ENCODE peak calls at places on chromosomes 11 and 22, in four cellular contexts. One of them, this sample, is unnamed.

GRCh38 chr11:69552951-69553350 is 71.5 kb downstream of the LINC01488 start:
- DNase-seq in neuronal stem cell: no peak
- DNase-seq in IMR-90: no peak
- DNase-seq in mesenchymal stem cell: no peak
- DNase-seq in this sample: no peak

GRCh38 chr11:121426476-121427454 is 25.3 kb upstream of the SORL1 start:
- DNase-seq in neuronal stem cell: no peak
- DNase-seq in IMR-90: no peak
- DNase-seq in mesenchymal stem cell: no peak
- DNase-seq in this sample: peak

GRCh38 chr22:32308934-32309333 is 48.7 kb upstream of the RFPL3 start:
- DNase-seq in neuronal stem cell: no peak
- DNase-seq in IMR-90: no peak
- DNase-seq in mesenchymal stem cell: no peak
- DNase-seq in this sample: no peak

GRCh38 chr22:30843245-30843644 is 125.3 kb downstream of the MORC2 start:
- DNase-seq in neuronal stem cell: no peak
- DNase-seq in IMR-90: no peak
- DNase-seq in mesenchymal stem cell: no peak
- DNase-seq in this sample: no peak

GRCh38 chr11:69674267-69674885 is 777 bp downstream of the LTO1 start:
- DNase-seq in neuronal stem cell: no peak
- DNase-seq in IMR-90: peak
- DNase-seq in mesenchymal stem cell: peak
- DNase-seq in this sample: no peak

GRCh38 chr22:28799125-28799833 is 1.1 kb downstream of the XBP1 start:
- DNase-seq in neuronal stem cell: no peak
- DNase-seq in IMR-90: peak
- DNase-seq in mesenchymal stem cell: peak
- DNase-seq in this sample: peak

GRCh38 chr11:79212711-79213110 is 228.1 kb downstream of the TENM4 start:
- DNase-seq in neuronal stem cell: no peak
- DNase-seq in IMR-90: no peak
- DNase-seq in mesenchymal stem cell: no peak
- DNase-seq in this sample: peak

GRCh38 chr11:1866776-1867175 is 13.9 kb downstream of the LSP1 start:
- DNase-seq in neuronal stem cell: no peak
- DNase-seq in IMR-90: no peak
- DNase-seq in mesenchymal stem cell: no peak
- DNase-seq in this sample: no peak

GRCh38 chr11:8329961-8330361 is 66.3 kb upstream of the LMO1 start:
- DNase-seq in neuronal stem cell: no peak
- DNase-seq in IMR-90: no peak
- DNase-seq in mesenchymal stem cell: no peak
- DNase-seq in this sample: no peak

GRCh38 chr22:46706060-46706459 is 32.0 kb downstream of the CERK start:
- DNase-seq in neuronal stem cell: no peak
- DNase-seq in IMR-90: no peak
- DNase-seq in mesenchymal stem cell: no peak
- DNase-seq in this sample: no peak

GRCh38 chr11:43358308-43358669 is 431 bp upstream of the TTC17 start:
- DNase-seq in neuronal stem cell: no peak
- DNase-seq in IMR-90: no peak
- DNase-seq in mesenchymal stem cell: no peak
- DNase-seq in this sample: no peak

GRCh38 chr22:32528316-32528715 is 53.7 kb downstream of the FBXO7 start:
- DNase-seq in neuronal stem cell: no peak
- DNase-seq in IMR-90: no peak
- DNase-seq in mesenchymal stem cell: no peak
- DNase-seq in this sample: no peak

GRCh38 chr11:5204787-5205186 is 4.3 kb upstream of the OR51V1 start:
- DNase-seq in neuronal stem cell: peak
- DNase-seq in IMR-90: peak
- DNase-seq in mesenchymal stem cell: peak
- DNase-seq in this sample: peak

GRCh38 chr11:2804189-2804588 is 81.4 kb downstream of the CDKN1C start:
- DNase-seq in neuronal stem cell: no peak
- DNase-seq in IMR-90: no peak
- DNase-seq in mesenchymal stem cell: no peak
- DNase-seq in this sample: no peak

GRCh38 chr11:62547691-62548281 is 1.2 kb upstream of the AHNAK start:
- DNase-seq in neuronal stem cell: no peak
- DNase-seq in IMR-90: no peak
- DNase-seq in mesenchymal stem cell: peak
- DNase-seq in this sample: no peak

GRCh38 chr22:36356708-36357694 is 30.8 kb downstream of the MYH9 start:
- DNase-seq in neuronal stem cell: no peak
- DNase-seq in IMR-90: peak
- DNase-seq in mesenchymal stem cell: peak
- DNase-seq in this sample: no peak
- H2BK5ac ChIP-seq in neuronal stem cell: no peak
- H2BK5ac ChIP-seq in IMR-90: peak
- H2BK5ac ChIP-seq in mesenchymal stem cell: no peak
- H2BK5ac ChIP-seq in this sample: no peak

GRCh38 chr11:102318469-102318868 is 1.2 kb downstream of the BIRC3 start:
- DNase-seq in neuronal stem cell: no peak
- DNase-seq in IMR-90: peak
- DNase-seq in mesenchymal stem cell: no peak
- DNase-seq in this sample: no peak
- H3K4me3 ChIP-seq in neuronal stem cell: no peak
- H3K4me3 ChIP-seq in IMR-90: no peak
- H3K4me3 ChIP-seq in mesenchymal stem cell: no peak
- H3K4me3 ChIP-seq in this sample: no peak

DNA sequence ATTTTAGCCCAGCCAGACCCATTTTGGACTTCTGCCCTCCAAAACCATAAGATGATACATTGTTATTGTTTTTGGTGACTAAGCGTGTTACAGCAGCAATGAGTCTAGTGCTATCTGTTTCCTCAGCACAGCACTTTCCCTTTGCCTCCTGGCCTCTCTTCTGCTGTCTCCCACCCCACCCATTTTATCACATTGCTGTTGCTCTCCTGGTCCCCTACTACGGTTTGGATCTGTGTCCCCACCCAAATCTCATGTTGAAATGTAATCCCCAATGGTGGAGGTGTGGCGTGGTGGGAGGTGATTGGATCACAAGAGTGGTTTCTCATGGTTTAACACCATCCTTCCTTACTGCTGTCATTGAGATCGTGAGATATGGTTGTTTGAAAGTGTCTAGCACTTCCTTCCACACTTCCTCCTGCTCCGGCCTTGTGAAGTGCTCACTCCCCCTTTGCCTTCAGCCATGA is 59.8 kb upstream of the CD82 start:
- DNase-seq in neuronal stem cell: no peak
- DNase-seq in IMR-90: peak
- DNase-seq in mesenchymal stem cell: peak
- DNase-seq in this sample: peak
- H2BK5ac ChIP-seq in neuronal stem cell: no peak
- H2BK5ac ChIP-seq in IMR-90: no peak
- H2BK5ac ChIP-seq in mesenchymal stem cell: no peak
- H2BK5ac ChIP-seq in this sample: no peak

GRCh38 chr11:126438691-126439090 is 83.2 kb downstream of the ST3GAL4 start:
- DNase-seq in neuronal stem cell: no peak
- DNase-seq in IMR-90: no peak
- DNase-seq in mesenchymal stem cell: no peak
- DNase-seq in this sample: no peak

GRCh38 chr11:126443120-126443519 is 87.6 kb downstream of the ST3GAL4 start:
- DNase-seq in neuronal stem cell: no peak
- DNase-seq in IMR-90: no peak
- DNase-seq in mesenchymal stem cell: no peak
- DNase-seq in this sample: no peak

GRCh38 chr11:126442523-126442922 is 87.0 kb downstream of the ST3GAL4 start:
- DNase-seq in neuronal stem cell: no peak
- DNase-seq in IMR-90: no peak
- DNase-seq in mesenchymal stem cell: no peak
- DNase-seq in this sample: no peak

GRCh38 chr11:126440276-126440675 is 84.8 kb downstream of the ST3GAL4 start:
- DNase-seq in neuronal stem cell: no peak
- DNase-seq in IMR-90: no peak
- DNase-seq in mesenchymal stem cell: no peak
- DNase-seq in this sample: no peak

DNA sequence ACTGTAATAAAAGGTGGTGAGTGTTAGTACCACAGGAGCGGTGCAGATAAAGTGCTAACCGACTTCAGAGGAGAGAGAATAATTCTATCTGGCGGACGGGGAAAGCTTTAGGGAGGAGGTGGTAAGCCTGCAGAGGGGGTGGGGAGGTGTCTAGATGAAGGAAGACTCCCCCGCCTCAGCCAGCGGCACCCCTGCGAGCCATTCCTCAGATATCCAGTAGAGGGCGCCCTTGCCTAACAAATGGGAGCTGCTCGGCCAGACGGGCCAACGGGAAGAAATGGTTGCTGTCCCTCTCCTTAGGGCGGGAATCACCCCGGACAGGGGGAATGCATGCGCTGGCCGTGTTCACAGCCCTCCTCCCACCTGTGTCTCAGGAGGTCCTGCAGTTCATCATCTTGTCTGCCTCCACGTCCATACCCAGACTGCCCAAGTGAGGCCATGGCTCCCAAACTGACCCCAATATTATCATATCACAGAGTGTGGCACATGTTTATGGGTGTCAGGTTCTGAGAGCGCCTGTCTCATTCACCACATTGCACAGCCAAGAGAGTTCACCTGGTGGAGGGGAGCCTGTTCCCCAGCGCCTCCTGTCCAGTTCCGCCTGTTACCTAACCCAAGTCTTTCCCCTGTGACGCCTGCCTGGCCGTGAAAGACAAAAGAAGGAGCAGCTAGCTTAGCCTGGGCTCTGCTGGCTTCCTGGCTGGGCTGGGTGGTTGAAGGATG is 85.5 kb downstream of the ST3GAL4 start:
- DNase-seq in neuronal stem cell: peak
- DNase-seq in IMR-90: peak
- DNase-seq in mesenchymal stem cell: peak
- DNase-seq in this sample: peak
- H3K4me3 ChIP-seq in neuronal stem cell: no peak
- H3K4me3 ChIP-seq in IMR-90: no peak
- H3K4me3 ChIP-seq in mesenchymal stem cell: no peak
- H3K4me3 ChIP-seq in this sample: no peak

GRCh38 chr22:48836673-48837340 is 990.9 kb downstream of the BRD1 start:
- DNase-seq in neuronal stem cell: no peak
- DNase-seq in IMR-90: no peak
- DNase-seq in mesenchymal stem cell: no peak
- DNase-seq in this sample: no peak
- H2BK5ac ChIP-seq in neuronal stem cell: no peak
- H2BK5ac ChIP-seq in IMR-90: no peak
- H2BK5ac ChIP-seq in mesenchymal stem cell: no peak
- H2BK5ac ChIP-seq in this sample: no peak

DNA sequence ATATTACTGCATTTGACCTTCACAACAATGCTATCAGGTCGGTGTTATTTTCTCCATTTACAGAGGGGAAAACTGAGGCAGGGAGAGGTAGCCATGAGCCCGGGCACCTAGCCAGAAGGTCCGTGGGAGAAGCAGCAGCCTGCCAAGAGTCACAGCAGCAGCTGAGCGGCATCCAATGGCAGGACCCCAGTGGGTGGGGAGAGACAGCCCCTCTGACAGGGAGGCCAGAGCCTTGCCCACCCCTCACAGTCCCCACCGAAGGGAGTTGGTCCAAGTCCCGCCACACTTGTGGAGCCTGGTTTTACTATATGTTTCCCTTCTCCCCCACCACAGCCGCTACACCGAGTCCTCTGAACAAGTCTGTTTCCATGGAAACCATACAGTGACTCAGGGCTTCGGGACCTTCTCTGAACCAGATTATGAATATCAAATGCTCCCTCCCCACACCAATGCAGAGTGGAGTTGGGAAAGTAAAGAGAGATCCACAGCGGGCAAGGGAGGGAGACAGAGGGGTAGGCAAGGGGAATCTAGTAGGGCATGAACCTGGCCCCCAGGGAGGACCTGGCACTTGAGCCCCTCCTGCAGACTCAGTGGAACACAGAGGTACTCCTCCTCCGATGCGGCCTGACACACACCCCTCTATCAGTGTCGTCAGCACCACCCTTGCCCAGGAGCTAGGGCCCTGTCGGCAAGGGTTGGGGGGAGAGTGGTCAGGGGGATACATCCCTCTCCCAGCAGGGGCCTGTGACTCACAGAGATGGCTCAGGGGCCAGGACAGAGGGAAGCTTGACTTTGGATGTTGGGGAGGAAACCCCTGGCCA is 2.5 kb downstream of the CHST1 start:
- DNase-seq in neuronal stem cell: no peak
- DNase-seq in IMR-90: peak
- DNase-seq in mesenchymal stem cell: peak
- DNase-seq in this sample: peak
- H3K4me3 ChIP-seq in neuronal stem cell: no peak
- H3K4me3 ChIP-seq in IMR-90: no peak
- H3K4me3 ChIP-seq in mesenchymal stem cell: no peak
- H3K4me3 ChIP-seq in this sample: no peak

DNA sequence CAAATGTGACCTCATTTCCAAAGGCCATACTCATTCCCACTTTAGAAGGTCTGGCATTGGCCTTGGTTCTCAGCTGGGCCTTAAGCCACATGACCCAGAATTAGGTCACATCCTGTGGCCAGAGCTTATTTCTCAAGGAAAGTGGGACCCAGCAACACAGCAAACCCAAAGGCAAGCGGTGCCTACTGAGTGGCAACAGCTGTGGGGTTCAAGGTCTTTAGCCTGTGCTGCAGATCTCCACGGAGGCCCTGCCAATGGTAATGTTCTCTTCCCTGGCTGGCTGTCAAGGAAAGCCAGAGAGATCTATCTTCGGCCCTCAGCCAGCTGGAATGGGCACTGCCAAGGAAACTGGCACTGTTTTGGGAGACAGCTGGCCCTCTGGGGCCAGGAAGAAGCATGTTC is 41.5 kb upstream of the TP53I11 start:
- DNase-seq in neuronal stem cell: no peak
- DNase-seq in IMR-90: no peak
- DNase-seq in mesenchymal stem cell: no peak
- DNase-seq in this sample: no peak
- H2BK5ac ChIP-seq in neuronal stem cell: no peak
- H2BK5ac ChIP-seq in IMR-90: no peak
- H2BK5ac ChIP-seq in mesenchymal stem cell: no peak
- H2BK5ac ChIP-seq in this sample: no peak

This sample was measured in mesendoderm.